ENCODE peak calls at places on chromosomes 13 and 19, in six cellular contexts. T is psoas muscle, L is fibroblast of pulmonary artery, V is adrenal gland, S is AG04449, Z is AG09309. E is an unnamed sample.

GRCh38 chr13:47474845-47475244 is 526.2 kb downstream of the SUCLA2 start:
- DNase-seq in T (no peak), L (no peak), V (no peak), S (no peak), Z (no peak), E (no peak)

GRCh38 chr13:79522583-79522982 is 41.6 kb downstream of the NDFIP2 start:
- DNase-seq in T (no peak), L (peak), V (no peak), S (no peak), Z (peak), E (peak)

GRCh38 chr13:35720690-35721554 is 244.4 kb upstream of the MAB21L1 start:
- DNase-seq in T (peak), L (peak), V (peak), S (no peak), Z (no peak), E (no peak)

GRCh38 chr13:78587395-78587794 is 16.0 kb downstream of the POU4F1 start:
- DNase-seq in T (no peak), L (no peak), V (no peak), S (no peak), Z (no peak), E (no peak)

GRCh38 chr19:38977445-38978314 is 2.1 kb upstream of the FBXO17 start:
- DNase-seq in T (no peak), L (no peak), V (no peak), S (no peak), Z (no peak), E (no peak)

GRCh38 chr13:77265336-77265735 is 61.6 kb downstream of the MYCBP2 start:
- DNase-seq in T (no peak), L (no peak), V (no peak), S (no peak), Z (no peak), E (no peak)

GRCh38 chr19:41442473-41443360 is at the start of gene ERICH4:
- DNase-seq in T (no peak), L (no peak), V (no peak), S (no peak), Z (no peak), E (no peak)

GRCh38 chr19:43786665-43787064 is 5.9 kb upstream of the KCNN4 start:
- DNase-seq in T (no peak), L (no peak), V (no peak), S (no peak), Z (no peak), E (no peak)

GRCh38 chr19:8702350-8702749 is 3.8 kb upstream of the ACTL9 start:
- DNase-seq in T (no peak), L (no peak), V (no peak), S (no peak), Z (no peak), E (no peak)

GRCh38 chr13:44040754-44041100 is 161.0 kb downstream of the LACC1 start:
- DNase-seq in T (no peak), L (peak), V (no peak), S (peak), Z (no peak), E (no peak)

GRCh38 chr13:43698009-43698408 is 88.8 kb downstream of the ENOX1 start:
- DNase-seq in T (no peak), L (no peak), V (no peak), S (no peak), Z (no peak), E (no peak)

GRCh38 chr13:99648905-99649304 is 147.6 kb downstream of the TM9SF2 start:
- DNase-seq in T (no peak), L (no peak), V (no peak), S (no peak), Z (no peak), E (no peak)

GRCh38 chr13:30364876-30365275 is 57.4 kb upstream of the UBE2L5 start:
- DNase-seq in T (no peak), L (peak), V (no peak), S (no peak), Z (no peak), E (no peak)
- H3K4me3 ChIP-seq in T (no peak), L (no peak), V (no peak), S (no peak), Z (no peak), E (no peak)

DNA sequence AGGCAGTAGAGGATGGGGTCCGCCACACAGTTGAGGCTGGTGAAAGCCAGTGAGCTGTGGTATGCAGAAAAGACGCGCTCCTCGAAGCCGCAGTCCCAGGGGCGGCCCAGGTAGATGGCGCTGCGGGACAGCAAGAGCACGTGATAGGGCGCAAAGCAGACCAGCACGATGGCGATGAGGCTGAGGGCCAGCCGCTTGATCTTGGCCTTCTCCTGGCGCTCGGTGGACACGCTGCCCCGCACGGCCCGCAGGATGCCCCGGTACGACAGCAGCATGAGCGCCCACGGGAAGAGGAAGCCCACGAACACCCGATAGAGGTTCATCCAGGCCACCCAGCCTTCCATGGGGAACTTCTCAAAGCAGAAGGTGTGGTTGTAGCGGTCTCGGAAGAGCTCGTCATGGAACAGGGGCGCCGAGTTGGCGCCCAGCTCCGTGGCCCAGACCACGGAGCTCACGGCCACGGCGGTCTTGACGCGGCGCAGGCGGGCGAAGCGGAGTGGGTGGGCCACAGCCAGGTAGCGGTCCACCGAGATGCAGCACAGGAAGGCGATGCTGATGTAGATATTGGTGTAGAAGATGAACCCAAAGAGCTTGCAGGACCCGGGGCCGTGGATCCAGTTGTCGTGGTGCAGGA is 6.5 kb upstream of the OPA3 start:
- DNase-seq in T (peak), L (no peak), V (peak), S (no peak), Z (no peak), E (no peak)
- TF ChIP-seq CTCF in T (no peak), L (peak), V (peak), S (peak), Z (peak), E (peak)

DNA sequence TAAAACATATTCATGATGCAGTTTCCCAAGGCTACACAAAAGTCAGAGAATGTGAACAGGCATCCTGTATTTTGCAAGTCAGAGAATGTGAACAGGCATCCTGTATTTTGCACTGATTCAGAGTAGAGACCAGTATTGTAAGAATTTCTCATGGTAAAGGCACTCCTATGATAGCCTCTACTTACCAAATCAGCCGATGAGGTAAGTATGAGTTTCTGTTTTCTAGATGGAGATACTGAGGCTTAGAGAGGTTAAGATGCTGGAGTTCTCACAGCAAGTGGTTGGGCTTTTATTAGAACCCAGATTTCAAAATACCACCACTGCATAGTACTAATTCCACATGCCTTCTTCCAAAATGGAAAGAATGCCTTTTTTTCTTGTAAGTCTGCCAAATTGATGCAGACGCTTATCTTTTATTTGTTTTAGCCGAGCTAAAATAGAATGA is 12.3 kb downstream of the TPT1 start:
- DNase-seq in T (no peak), L (peak), V (no peak), S (peak), Z (peak), E (no peak)
- H3K4me3 ChIP-seq in T (no peak), L (no peak), V (no peak), S (no peak), Z (no peak), E (no peak)

GRCh38 chr13:22944378-22944777 is 236.4 kb upstream of the SGCG start:
- DNase-seq in T (no peak), L (no peak), V (no peak), S (no peak), Z (no peak), E (no peak)
- TF ChIP-seq CTCF in T (no peak), L (no peak), V (no peak), S (no peak), Z (no peak), E (no peak)

GRCh38 chr13:112969692-112970338 is 801 bp downstream of the MCF2L start:
- DNase-seq in T (no peak), L (no peak), V (no peak), S (no peak), Z (no peak), E (no peak)

GRCh38 chr13:112967666-112968379 is 1.2 kb upstream of the MCF2L start:
- DNase-seq in T (no peak), L (no peak), V (no peak), S (no peak), Z (no peak), E (no peak)

GRCh38 chr13:112968910-112969691 is at the start of gene MCF2L:
- DNase-seq in T (no peak), L (peak), V (peak), S (no peak), Z (no peak), E (peak)

GRCh38 chr13:112966776-112967175 is 2.2 kb upstream of the MCF2L start:
- DNase-seq in T (no peak), L (no peak), V (no peak), S (no peak), Z (no peak), E (no peak)

DNA sequence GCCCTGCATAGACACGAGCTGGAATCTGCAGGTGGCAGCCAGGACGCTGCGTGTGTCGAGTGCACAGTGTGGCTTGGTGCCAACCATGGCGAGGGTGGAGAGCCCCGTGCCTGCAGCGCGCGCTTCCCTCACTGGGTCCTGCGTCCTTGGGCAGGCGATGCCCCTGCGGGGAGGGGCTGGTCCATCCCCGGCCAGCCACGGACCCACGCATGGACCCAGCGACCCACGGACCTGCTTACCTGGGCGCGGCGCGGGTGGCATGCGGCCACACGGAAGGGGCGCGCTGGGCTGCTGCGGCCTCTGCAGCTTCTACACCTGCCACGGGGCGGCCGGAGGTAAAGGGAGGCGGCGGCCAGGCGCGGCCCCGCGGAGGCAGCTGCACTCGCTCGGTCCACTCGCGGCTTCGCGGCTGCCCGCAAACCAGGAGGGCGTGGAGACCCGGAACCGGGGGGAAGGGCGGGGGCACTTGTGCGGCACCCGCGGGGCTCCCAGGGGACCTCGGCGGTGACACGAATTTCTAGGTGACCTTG is 569 bp upstream of the MCF2L start:
- DNase-seq in T (no peak), L (no peak), V (no peak), S (no peak), Z (no peak), E (no peak)
- H3K4me3 ChIP-seq in T (peak), L (no peak), V (no peak), S (no peak), Z (no peak), E (no peak)

DNA sequence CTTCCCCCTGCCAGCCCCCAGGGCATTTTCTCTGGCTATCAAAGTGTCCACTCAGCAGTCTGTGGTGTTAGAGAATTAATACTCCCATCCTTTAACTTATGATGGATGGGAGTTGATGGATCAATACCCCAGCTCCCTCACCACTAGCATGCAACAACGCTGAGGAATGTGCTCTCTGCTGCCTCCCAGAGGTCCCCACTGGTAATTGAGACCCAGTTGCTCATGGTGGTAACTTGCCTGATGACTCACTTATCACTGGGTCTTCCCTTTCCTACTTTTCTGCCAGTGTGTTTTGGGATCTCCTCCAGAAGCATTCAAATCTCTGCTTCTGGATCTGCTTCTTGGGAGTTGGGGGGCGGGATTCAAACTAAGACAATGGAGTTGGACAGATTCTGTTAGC is 20.3 kb upstream of the CACNA1A start:
- DNase-seq in T (no peak), L (peak), V (no peak), S (no peak), Z (no peak), E (peak)
- TF ChIP-seq CTCF in T (no peak), L (peak), V (no peak), S (peak), Z (peak), E (peak)

DNA sequence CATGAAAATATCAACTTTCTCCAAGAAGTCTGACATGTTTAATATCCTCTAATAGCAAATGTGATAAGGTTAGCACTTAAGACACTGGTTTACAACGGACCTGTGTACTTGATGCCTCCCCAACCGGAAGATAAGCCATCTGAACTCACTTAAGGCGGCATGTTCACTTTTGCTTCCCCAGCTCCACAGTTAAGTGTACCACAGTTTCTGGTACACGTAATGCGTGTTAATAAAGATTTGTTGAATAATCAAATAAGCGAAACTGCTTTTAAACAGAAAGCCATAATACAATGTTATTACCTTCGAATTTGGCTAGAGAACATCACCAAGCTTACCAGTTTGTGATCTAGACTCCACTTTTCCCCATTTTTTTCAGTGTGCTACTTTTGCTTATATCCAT is 1.4 kb upstream of the PAN3 start:
- DNase-seq in T (no peak), L (no peak), V (no peak), S (no peak), Z (no peak), E (no peak)
- H3K4me3 ChIP-seq in T (peak), L (peak), V (peak), S (peak), Z (peak), E (peak)

DNA sequence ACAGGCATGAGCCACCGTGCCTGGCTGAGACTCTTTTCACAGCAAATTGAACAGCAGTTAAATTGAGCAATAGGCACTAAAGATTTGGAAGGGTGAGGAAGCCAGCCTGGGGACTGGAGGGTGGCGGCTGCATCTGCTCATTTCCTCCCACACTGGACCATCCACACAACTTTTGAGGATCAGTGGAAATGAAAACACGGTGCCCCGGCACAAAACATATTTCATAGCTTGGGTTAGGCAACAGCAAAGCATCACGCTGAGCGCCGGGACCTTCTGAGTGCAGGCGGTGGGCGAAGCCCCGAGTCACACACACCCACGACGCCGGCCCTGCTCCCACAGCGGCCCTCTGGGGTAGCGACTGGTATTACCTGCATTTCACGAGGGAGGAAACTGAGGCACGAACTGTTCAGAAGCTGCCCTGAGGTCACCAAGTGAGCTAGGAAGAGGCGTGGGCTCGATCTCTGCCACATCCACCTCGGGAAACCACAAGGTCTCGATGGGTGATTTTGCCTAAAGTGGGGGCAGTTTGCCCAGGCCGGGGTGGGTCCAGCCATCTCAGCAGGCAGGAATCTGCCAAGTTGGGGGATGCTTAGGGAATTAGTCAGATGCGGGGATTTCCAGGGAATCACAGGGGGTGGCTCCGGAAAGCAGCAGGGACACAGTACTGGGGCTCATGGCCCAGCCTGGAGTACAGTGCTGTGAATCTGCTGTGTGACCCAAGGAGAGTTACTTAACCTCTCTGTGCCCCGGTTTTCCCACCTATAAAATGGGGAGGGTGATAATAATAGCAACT is 3.5 kb upstream of the SBNO2 start:
- DNase-seq in T (no peak), L (peak), V (peak), S (peak), Z (peak), E (peak)
- TF ChIP-seq CTCF in T (no peak), L (peak), V (no peak), S (peak), Z (peak), E (peak)

E was measured in HFF-Myc.